ENCODE peak calls at places on chromosomes 3 and 15, in five cellular contexts. S is iris pigment epithelial cell; A is foreskin fibroblast; M is activated CD4-positive, alpha-beta T cell treated with anti-CD3 and anti-CD28 coated beads, Interleukin-2, amount 50 U/mL, for 1 hour; N is iPS-NIHi11. C is an unnamed sample.

GRCh38 chr3:84223512-84223911 is 735.3 kb upstream of the CADM2 start:
- DNase-seq in A (no peak), N (no peak), M (no peak), S (no peak), C (no peak)

GRCh38 chr15:86493884-86494283 is 414.2 kb downstream of the AGBL1 start:
- DNase-seq in M (no peak), S (no peak), A (no peak), N (no peak), C (no peak)

GRCh38 chr3:196255776-196256175 is 31.8 kb downstream of the PCYT1A start:
- DNase-seq in M (no peak), S (no peak), A (no peak), N (no peak), C (no peak)

GRCh38 chr3:48555949-48556795 is 431 bp downstream of the PFKFB4 start:
- DNase-seq in A (no peak), N (no peak), S (no peak), M (no peak), C (no peak)

GRCh38 chr15:51751687-51752683 is 588 bp downstream of the TMOD2 start:
- DNase-seq in S (peak; percentile 47), N (peak; percentile 53), A (no peak), M (no peak), C (no peak)

GRCh38 chr15:56931674-56932507 is 13.4 kb downstream of the TCF12 start:
- DNase-seq in S (no peak), N (no peak), M (no peak), A (no peak), C (no peak)

GRCh38 chr15:77083381-77084160 is 12.7 kb upstream of the TSPAN3 start:
- DNase-seq in S (peak; percentile 85), A (no peak), M (peak; percentile 47), N (peak; percentile 97), C (no peak)

GRCh38 chr15:52808441-52808840 is 18.3 kb upstream of the ONECUT1 start:
- DNase-seq in A (no peak), S (no peak), M (no peak), N (no peak), C (no peak)

GRCh38 chr15:57172925-57173324 is 203.4 kb upstream of the CGNL1 start:
- DNase-seq in N (no peak), S (peak; percentile 46), A (no peak), M (no peak), C (no peak)

GRCh38 chr3:192827208-192827607 is 90.4 kb downstream of the MB21D2 start:
- DNase-seq in N (no peak), M (no peak), A (peak; percentile 59), S (no peak), C (no peak)